ENCODE peak calls at places on chromosome 9, in nine cellular contexts. B, T, W, C, H, P, N, Y and K are unnamed samples. For H3K4me1, the result is how much of the 10 kb centered on the place peaks cover.

GRCh38 chr9:106405871-106406435 is 457.0 kb upstream of the ZNF462 start:
- DNase-seq in C (no peak), B (no peak), Y (no peak), T (no peak), W (no peak), N (no peak), H (no peak), P (no peak), K (no peak)

GRCh38 chr9:132679946-132680620 is 9.8 kb downstream of the GTF3C4 start:
- DNase-seq in H (no peak), C (no peak), B (no peak), N (no peak), Y (no peak), T (no peak), P (no peak), W (no peak), K (no peak)

GRCh38 chr9:136754059-136754572 is 3.9 kb downstream of the LCN8 start:
- DNase-seq in W (no peak), T (no peak), B (no peak), N (no peak), P (no peak), Y (no peak), H (no peak), C (no peak), K (no peak)

GRCh38 chr9:36046923-36047322 is 10.2 kb downstream of the RECK start:
- DNase-seq in N (no peak), T (no peak), Y (no peak), C (no peak), W (no peak), H (no peak), P (no peak), B (no peak), K (no peak)

GRCh38 chr9:134325813-134326753 is at the start of gene RXRA:
- DNase-seq in Y (peak), T (peak), B (peak), P (peak), N (peak), H (no peak), W (peak), C (peak), K (peak)

GRCh38 chr9:133779516-133780403 is 41.6 kb upstream of the SARDH start:
- DNase-seq in N (no peak), W (no peak), H (no peak), C (no peak), Y (no peak), B (no peak), T (no peak), P (no peak), K (no peak)

GRCh38 chr9:125549465-125550215 is 157.4 kb downstream of the MAPKAP1 start:
- DNase-seq in N (peak), B (peak), T (peak), W (peak), H (no peak), Y (no peak), C (peak), P (no peak), K (peak)

GRCh38 chr9:17929506-17929905 is 350.6 kb downstream of the SH3GL2 start:
- DNase-seq in H (no peak), T (no peak), P (no peak), W (no peak), B (no peak), N (no peak), Y (no peak), C (no peak), K (no peak)

GRCh38 chr9:112921549-112921948 is 30.9 kb upstream of the SLC46A2 start:
- DNase-seq in B (no peak), W (peak), P (no peak), H (no peak), T (no peak), Y (peak), C (no peak), N (no peak), K (no peak)

GRCh38 chr9:20722221-20722620 is 38.2 kb downstream of the FOCAD start:
- DNase-seq in N (no peak), H (no peak), P (no peak), B (no peak), T (no peak), C (no peak), W (no peak), Y (no peak), K (no peak)

DNA sequence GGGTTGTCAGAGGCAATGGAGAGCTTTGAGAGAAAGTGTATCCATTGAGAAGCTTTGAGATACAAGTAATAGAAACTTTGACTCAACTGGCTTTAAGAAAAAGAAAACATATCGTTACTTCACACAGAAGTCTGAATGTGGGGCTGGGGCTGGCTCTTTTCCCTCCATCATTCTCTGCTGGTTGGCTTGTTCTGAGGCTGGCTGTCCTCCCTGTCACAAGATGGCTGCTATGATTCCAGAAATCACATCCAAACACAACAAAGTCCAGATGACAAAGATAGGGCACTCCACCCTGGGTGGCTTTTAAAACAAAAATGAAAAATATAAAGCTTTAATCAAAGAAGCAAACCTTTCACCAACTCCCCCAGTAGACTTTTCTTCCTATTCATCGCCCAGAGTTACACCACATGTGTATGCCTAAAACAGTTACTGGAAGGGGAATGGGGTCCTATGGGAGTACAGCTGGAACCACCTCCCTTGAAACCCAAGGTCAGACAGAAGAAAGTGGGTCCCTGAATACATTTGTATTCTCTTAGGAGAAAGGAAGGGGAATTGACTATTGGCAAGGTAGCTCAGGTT is 284.3 kb downstream of the GAS1 start:
- DNase-seq in H (no peak), B (no peak), W (no peak), N (no peak), Y (no peak), P (no peak), T (no peak), C (no peak), K (no peak)
- TF ChIP-seq POLR2AphosphoS5 in H (no peak), B (no peak), W (no peak), N (no peak), Y (no peak), P (no peak), T (no peak), C (no peak), K (no peak)

GRCh38 chr9:109442716-109443115 is 55.4 kb downstream of the PTPN3 start:
- DNase-seq in H (no peak), P (no peak), Y (no peak), W (no peak), B (no peak), T (no peak), N (no peak), C (no peak), K (no peak)

GRCh38 chr9:109440797-109441287 is 57.3 kb downstream of the PTPN3 start:
- DNase-seq in H (no peak), P (peak), B (peak), C (peak), T (no peak), Y (peak), N (peak), W (peak), K (no peak)

GRCh38 chr9:109440117-109440515 is 58.0 kb downstream of the PTPN3 start:
- DNase-seq in B (no peak), H (no peak), C (no peak), N (no peak), T (no peak), P (no peak), Y (no peak), W (no peak), K (no peak)

GRCh38 chr9:109439378-109440116 is 58.6 kb downstream of the PTPN3 start:
- DNase-seq in C (no peak), Y (no peak), H (no peak), W (no peak), B (no peak), N (no peak), T (no peak), P (no peak), K (no peak)

GRCh38 chr9:109441296-109441695 is 56.8 kb downstream of the PTPN3 start:
- DNase-seq in Y (peak), H (no peak), C (no peak), P (no peak), W (peak), B (no peak), N (no peak), T (no peak), K (no peak)
- TF ChIP-seq EP300 in Y (no peak), H (no peak), C (no peak), P (no peak), W (no peak), B (no peak), N (no peak), T (no peak), K (no peak)

GRCh38 chr9:130663258-130664171 is 879 bp upstream of the PRDM12 start:
- DNase-seq in H (no peak), P (no peak), Y (peak), B (peak), W (no peak), N (no peak), C (no peak), T (no peak), K (no peak)

GRCh38 chr9:130662099-130662926 is 2.1 kb upstream of the PRDM12 start:
- DNase-seq in H (no peak), P (no peak), Y (peak), N (no peak), B (no peak), T (no peak), C (no peak), W (no peak), K (no peak)

GRCh38 chr9:130661461-130662098 is 2.8 kb upstream of the PRDM12 start:
- DNase-seq in W (no peak), C (no peak), P (no peak), Y (peak), N (no peak), T (no peak), H (no peak), B (peak), K (no peak)

GRCh38 chr9:130664191-130665028 is at the start of gene PRDM12:
- DNase-seq in N (no peak), Y (peak), T (no peak), H (no peak), C (no peak), P (no peak), B (peak), W (no peak), K (no peak)

DNA sequence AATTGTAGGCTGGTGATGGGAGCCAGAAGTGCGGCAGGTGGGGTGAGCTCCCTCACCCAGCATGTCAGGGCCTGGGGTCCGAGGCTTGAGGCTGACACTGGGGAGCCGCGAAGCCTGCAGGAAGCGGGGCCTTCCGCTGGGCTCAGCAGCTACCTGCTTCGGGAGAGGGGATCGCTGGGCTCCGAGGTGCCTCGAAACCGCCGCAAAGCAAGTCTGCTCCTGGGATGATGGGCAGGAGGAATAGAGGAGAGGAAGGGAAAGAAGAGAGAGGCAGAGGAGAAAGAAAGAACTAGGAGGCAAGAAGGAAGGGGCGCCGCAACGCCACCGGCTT is 1.5 kb upstream of the PRDM12 start:
- DNase-seq in P (no peak), N (no peak), W (no peak), C (no peak), Y (peak), B (no peak), T (no peak), H (no peak), K (no peak)
- H3K4me1 ChIP-seq in P (half or more), N (half or more), W (under half), C (under half), Y (under half), B (under half), T (half or more), H (half or more), K (half or more)

DNA sequence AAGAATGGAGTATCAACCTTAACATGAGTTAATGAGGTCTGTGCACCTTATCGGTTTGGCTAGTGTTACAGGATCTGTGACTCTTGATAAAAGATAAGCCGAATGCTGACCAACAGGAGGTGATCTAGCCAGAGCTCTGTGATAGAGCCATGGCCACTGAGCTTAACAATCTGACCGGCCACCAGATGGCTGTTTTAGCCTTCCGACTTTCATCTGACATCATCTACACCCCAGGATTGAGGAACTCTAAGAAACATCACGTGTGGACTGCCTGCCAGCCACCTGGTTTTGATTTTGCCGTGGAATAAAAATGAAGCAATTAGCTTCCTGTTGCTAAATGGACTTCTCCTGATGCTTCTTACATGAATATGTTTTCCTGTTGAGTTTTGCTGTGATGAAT is 281.3 kb downstream of the CEMIP2 start:
- DNase-seq in N (peak), Y (no peak), B (no peak), H (no peak), C (no peak), T (no peak), W (no peak), P (no peak), K (no peak)
- TF ChIP-seq POLR2AphosphoS5 in N (no peak), Y (no peak), B (no peak), H (no peak), C (no peak), T (no peak), W (no peak), P (no peak), K (no peak)

DNA sequence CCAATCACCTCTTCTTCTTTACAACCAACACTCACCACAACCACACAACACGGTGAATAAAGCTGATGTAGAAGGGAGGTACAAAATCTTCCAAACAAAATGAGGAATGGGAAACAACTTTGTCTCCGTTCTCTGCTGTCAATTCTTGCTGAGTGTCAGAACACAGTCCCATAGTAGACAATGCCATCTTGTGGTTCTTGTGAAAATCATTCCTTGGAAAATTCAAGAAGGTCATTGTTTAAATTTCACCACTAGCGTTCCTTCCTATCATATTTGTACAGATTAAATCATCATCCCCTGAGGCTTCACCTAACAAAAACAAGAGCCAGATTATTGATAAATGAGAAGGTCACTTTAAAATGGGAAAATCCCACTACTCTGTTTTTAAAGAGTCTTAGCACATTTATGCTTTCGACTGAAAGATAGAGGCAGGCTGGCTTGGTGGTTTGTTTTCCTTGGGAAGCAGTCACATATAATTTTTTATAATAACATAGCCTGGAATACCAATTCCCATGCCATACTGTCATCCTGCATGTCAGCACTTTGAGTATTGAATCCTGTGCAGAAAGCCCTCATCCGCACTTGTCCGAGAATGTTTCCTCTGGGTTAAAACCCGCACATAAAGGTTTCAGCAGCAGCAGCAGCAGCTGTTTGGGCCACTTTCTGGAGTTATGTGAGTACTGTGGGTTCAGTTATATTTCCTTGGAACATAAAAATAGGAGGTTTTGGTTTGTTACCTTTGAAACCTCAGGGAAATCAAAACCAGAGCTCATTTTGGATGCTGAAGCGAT is 395.0 kb upstream of the SMARCA2 start:
- DNase-seq in T (no peak), H (no peak), B (no peak), N (no peak), W (peak), C (no peak), P (no peak), Y (no peak), K (no peak)
- TF ChIP-seq EP300 in T (no peak), H (no peak), B (no peak), N (no peak), W (no peak), C (no peak), P (no peak), Y (no peak), K (no peak)

GRCh38 chr9:2029666-2030170 is 14.6 kb downstream of the SMARCA2 start:
- DNase-seq in W (no peak), H (no peak), P (no peak), B (no peak), N (no peak), T (no peak), C (no peak), Y (peak), K (no peak)

GRCh38 chr9:2027761-2028160 is 12.6 kb downstream of the SMARCA2 start:
- DNase-seq in Y (no peak), N (no peak), P (no peak), W (no peak), H (no peak), T (no peak), C (no peak), B (no peak), K (no peak)

GRCh38 chr9:2026181-2026580 is 11.0 kb downstream of the SMARCA2 start:
- DNase-seq in P (no peak), C (no peak), H (no peak), W (no peak), N (no peak), Y (no peak), B (no peak), T (no peak), K (no peak)

GRCh38 chr9:2026598-2026997 is 11.5 kb downstream of the SMARCA2 start:
- DNase-seq in N (no peak), T (no peak), H (no peak), Y (no peak), W (no peak), C (no peak), P (no peak), B (no peak), K (no peak)

DNA sequence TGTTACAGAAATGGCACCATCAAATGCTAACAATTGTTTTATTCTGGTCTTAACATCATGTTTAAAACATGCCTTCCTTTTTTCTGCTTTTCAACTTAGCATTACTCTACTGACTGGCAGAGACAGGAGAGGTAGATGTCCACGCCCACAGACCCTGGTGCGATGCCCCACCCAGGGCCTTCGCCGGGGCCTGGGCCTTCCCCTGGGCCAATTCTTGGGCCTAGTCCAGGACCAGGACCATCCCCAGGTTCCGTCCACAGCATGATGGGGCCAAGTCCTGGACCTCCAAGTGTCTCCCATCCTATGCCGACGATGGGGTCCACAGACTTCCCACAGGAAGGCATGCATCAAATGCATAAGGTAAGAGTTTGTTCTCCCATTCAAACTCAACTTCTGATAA is 13.7 kb downstream of the SMARCA2 start:
- DNase-seq in B (no peak), T (no peak), C (no peak), W (no peak), P (no peak), Y (no peak), H (no peak), N (no peak), K (peak)
- H3K4me1 ChIP-seq in B (under half), T (half or more), C (under half), W (under half), P (under half), Y (under half), H (half or more), N (half or more), K (half or more)

DNA sequence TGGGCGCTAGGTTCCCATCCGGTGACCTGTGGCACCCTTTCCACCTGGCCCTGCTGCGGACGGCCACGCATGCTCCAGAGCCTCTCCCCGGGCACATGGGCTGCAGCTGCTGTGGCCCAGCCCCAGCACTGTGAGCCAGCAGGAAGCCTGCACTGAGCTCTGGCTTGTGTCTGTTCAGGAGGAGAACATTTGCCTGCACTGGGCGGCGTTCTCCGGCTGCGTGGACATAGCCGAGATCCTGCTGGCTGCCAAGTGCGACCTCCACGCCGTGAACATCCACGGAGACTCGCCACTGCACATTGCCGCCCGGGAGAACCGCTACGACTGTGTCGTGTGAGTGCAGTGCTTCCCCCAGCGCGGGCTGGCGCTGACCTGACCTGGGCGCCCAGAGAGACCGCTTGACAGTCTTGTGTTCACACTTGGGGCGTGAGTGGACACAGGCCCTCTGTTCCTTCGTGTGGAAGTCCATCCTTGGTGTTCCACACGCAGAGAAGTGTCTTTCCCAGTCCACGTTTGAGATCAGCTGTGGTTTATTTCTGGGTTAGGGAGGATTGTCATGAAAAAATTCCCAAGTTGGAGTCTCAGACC is 66.2 kb upstream of the CACNA1B start:
- DNase-seq in B (no peak), W (no peak), C (no peak), Y (no peak), H (no peak), T (no peak), P (no peak), N (no peak), K (peak)
- TF ChIP-seq POLR2AphosphoS5 in B (no peak), W (no peak), C (no peak), Y (no peak), H (no peak), T (no peak), P (no peak), N (no peak), K (no peak)

DNA sequence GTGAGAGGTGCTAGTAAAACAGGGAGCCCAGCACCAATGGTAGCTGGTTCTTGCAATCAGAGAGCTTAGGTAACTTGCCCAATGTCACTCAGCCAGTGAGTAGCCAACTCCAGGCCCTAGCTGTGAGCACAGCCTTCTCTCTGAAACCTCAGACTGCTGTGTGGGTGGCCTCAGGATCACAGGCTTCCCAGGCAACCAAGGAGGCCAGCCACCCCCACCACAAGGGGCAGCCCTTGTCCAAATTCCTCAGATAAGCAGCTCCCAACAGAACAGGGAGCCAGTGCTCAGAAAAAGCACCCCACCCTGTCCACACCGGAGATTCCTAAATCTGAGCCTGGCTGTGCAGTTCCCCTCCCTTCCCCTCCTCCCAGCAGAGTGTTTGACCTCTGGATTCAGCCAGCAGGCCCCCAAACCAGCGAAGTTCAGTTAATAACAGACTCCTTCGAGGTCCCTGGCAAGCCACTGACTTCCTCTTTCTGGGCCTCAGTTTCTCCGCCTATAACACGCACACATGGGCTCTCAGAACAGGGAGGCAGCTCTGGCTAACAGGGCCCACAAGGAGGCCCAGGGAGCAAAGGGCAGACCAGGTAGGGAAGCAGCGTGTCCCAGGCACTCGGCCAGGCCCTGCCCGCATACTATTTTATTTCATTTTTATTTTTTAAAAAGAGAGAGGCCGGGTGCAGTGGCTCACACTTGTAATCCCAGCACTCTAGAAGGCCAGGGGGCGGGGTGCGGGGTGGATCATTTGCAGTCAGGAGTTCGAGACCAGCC is 2.7 kb downstream of the EEIG1 start:
- DNase-seq in H (no peak), B (no peak), Y (no peak), C (peak), P (peak), W (no peak), N (peak), T (peak), K (no peak)
- TF ChIP-seq EP300 in H (no peak), B (no peak), Y (no peak), C (no peak), P (no peak), W (no peak), N (no peak), T (no peak), K (no peak)